ENCODE peak calls at places on chromosomes 4 and X, in four cellular contexts. P, L, O and S are unnamed samples.

GRCh38 chr4:122827258-122827887 is 742 bp downstream of the FGF2 start:
- DNase-seq in P (peak), L (peak), O (no peak), S (no peak)

GRCh38 chr4:3202836-3203820 is 45.8 kb upstream of the MSANTD1 start:
- DNase-seq in P (peak), L (no peak), O (no peak), S (no peak)

GRCh38 chr4:1493540-1494287 is 87.5 kb upstream of the NKX1-1 start:
- DNase-seq in P (no peak), L (no peak), O (no peak), S (no peak)

GRCh38 chrX:31506360-31506759 is 434.5 kb upstream of the FTHL17 start:
- DNase-seq in P (no peak), L (no peak), O (no peak), S (no peak)

GRCh38 chr4:188879598-188879997 is 740.4 kb downstream of the TRIML1 start:
- DNase-seq in P (no peak), L (no peak), O (no peak), S (no peak)

GRCh38 chr4:48016141-48017107 is at the start of the genes CNGA1 and NIPAL1:
- DNase-seq in P (peak), L (peak), O (peak), S (peak)

GRCh38 chrX:101383679-101384078 is 2.3 kb downstream of the BTK start:
- DNase-seq in P (no peak), L (no peak), O (no peak), S (no peak)

GRCh38 chr4:177907736-177908424 is 465.6 kb upstream of the AGA start:
- DNase-seq in P (no peak), L (no peak), O (no peak), S (no peak)

GRCh38 chrX:119482497-119483480 is 14.5 kb downstream of the SLC25A5 start:
- DNase-seq in P (peak), L (peak), O (no peak), S (no peak)

GRCh38 chrX:124619710-124620109 is 273.3 kb downstream of the SH2D1A start:
- DNase-seq in P (peak), L (no peak), O (no peak), S (no peak)